ENCODE peak calls at places on chromosome 18, in five cellular contexts. V is prostate gland; T is right atrium auricular region; W is tibial artery; Q is CD8-positive, alpha-beta T cell. Y is an unnamed sample. For H3K4me1, the result is how much of the 10 kb centered on the place peaks cover.

GRCh38 chr18:40607741-40608140 is 1347.3 kb upstream of the PIK3C3 start:
- DNase-seq in Q (no peak), T (no peak), V (no peak), W (no peak), Y (no peak)

GRCh38 chr18:13480856-13481255 is 245.5 kb downstream of the FAM210A start:
- DNase-seq in Q (no peak), V (no peak), W (no peak), T (no peak), Y (no peak)

GRCh38 chr18:6406075-6406909 is 8.4 kb downstream of the L3MBTL4 start:
- DNase-seq in T (no peak), Q (no peak), W (peak), V (no peak), Y (no peak)

GRCh38 chr18:69935319-69936190 is 12.1 kb downstream of the CD226 start:
- DNase-seq in Q (peak), W (no peak), T (no peak), V (no peak), Y (no peak)

GRCh38 chr18:42192251-42193248 is 237.5 kb downstream of the PIK3C3 start:
- DNase-seq in V (no peak), W (no peak), Q (no peak), T (no peak), Y (no peak)

GRCh38 chr18:75200644-75201272 is 8.2 kb downstream of the PTGR3 start:
- DNase-seq in T (no peak), W (no peak), V (no peak), Q (no peak), Y (no peak)

GRCh38 chr18:29147944-29148343 is 971.0 kb upstream of the CDH2 start:
- DNase-seq in T (no peak), Q (no peak), W (no peak), V (no peak), Y (no peak)

GRCh38 chr18:25062720-25063119 is 289.2 kb downstream of the ZNF521 start:
- DNase-seq in V (no peak), Q (no peak), T (no peak), W (no peak), Y (no peak)

GRCh38 chr18:3710712-3711269 is 260.8 kb downstream of the TGIF1 start:
- DNase-seq in T (peak), Q (no peak), W (peak), V (peak), Y (peak)

GRCh38 chr18:77057043-77057442 is 75.5 kb downstream of the MBP start:
- DNase-seq in W (peak), V (no peak), T (no peak), Q (no peak), Y (no peak)

GRCh38 chr18:77056399-77057015 is 76.1 kb downstream of the MBP start:
- DNase-seq in W (no peak), Q (no peak), T (no peak), V (no peak), Y (no peak)

GRCh38 chr18:77059294-77059916 is 73.2 kb downstream of the MBP start:
- DNase-seq in T (no peak), Q (no peak), W (peak), V (no peak), Y (no peak)

GRCh38 chr18:77055429-77056310 is 76.9 kb downstream of the MBP start:
- DNase-seq in Q (no peak), W (no peak), T (no peak), V (no peak), Y (no peak)

DNA sequence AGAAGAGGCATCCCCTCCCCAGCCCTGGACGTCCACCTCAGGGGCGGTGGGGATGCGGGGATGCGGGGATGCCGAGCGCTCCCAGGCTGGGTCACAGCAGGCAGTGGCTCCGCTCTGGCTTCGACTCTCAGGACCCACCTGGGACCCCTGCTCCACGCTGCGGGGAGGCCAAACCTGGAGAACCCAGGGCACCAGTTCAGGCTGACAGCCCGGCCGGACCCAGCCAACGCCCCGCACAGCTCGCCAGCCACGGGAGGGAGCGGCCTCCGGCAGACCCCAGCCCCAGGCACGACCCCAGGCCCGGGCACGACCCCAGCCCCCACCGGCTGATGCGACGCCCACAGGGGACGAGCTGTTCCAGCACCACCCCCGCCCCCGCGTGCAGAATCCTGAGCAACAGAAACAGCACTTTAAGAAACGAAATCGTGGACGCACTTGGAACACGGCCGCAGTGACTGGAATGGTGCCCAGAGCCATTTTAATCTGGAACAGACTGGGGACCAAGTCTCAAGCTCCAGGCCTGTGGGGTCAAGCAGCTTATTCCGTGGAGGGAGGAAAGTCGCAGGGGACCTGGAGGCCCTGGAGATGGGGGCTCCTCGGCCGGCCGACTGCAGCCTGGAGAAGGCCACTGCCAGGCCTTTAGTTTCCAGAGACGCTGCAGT is 74.3 kb downstream of the MBP start:
- DNase-seq in W (peak), T (no peak), Q (no peak), V (no peak), Y (no peak)
- H3K4me1 ChIP-seq in W (under half), T (under half), Q (half or more), V (under half), Y (under half)

GRCh38 chr18:500556-501405 is at the start of gene COLEC12:
- DNase-seq in T (no peak), Q (no peak), W (no peak), V (peak), Y (peak)
- H3K27ac ChIP-seq in T (peak), Q (no peak), W (no peak), V (peak), Y (peak)

GRCh38 chr18:905307-905947 is 756 bp downstream of the ADCYAP1 start:
- DNase-seq in Q (no peak), T (no peak), W (no peak), V (no peak), Y (no peak)
- H3K4me3 ChIP-seq in Q (no peak), T (no peak), W (no peak), V (no peak), Y (no peak)

GRCh38 chr18:48944634-48945033 is 6.1 kb downstream of the SMAD7 start:
- DNase-seq in V (no peak), W (no peak), T (no peak), Q (no peak), Y (peak)

GRCh38 chr18:48942086-48942485 is 8.7 kb downstream of the SMAD7 start:
- DNase-seq in Q (no peak), T (no peak), V (no peak), W (no peak), Y (no peak)

GRCh38 chr18:48942554-48943261 is 8.1 kb downstream of the SMAD7 start:
- DNase-seq in Q (no peak), V (no peak), W (no peak), T (no peak), Y (peak)

GRCh38 chr18:48943333-48943732 is 7.4 kb downstream of the SMAD7 start:
- DNase-seq in T (no peak), W (no peak), V (no peak), Q (no peak), Y (no peak)

GRCh38 chr18:48943736-48944527 is 6.8 kb downstream of the SMAD7 start:
- DNase-seq in Q (no peak), W (no peak), T (no peak), V (no peak), Y (no peak)
- H3K4me1 ChIP-seq in Q (half or more), W (under half), T (under half), V (under half), Y (under half)

GRCh38 chr18:22021701-22022100 is 147.7 kb upstream of the GATA6 start:
- DNase-seq in Q (no peak), W (no peak), T (no peak), V (peak), Y (no peak)

GRCh38 chr18:22018366-22018765 is 151.0 kb upstream of the GATA6 start:
- DNase-seq in T (no peak), W (no peak), V (no peak), Q (no peak), Y (no peak)

GRCh38 chr18:22020127-22020866 is 149.1 kb upstream of the GATA6 start:
- DNase-seq in Q (no peak), V (no peak), T (no peak), W (no peak), Y (no peak)

GRCh38 chr18:22020867-22021370 is 148.5 kb upstream of the GATA6 start:
- DNase-seq in T (no peak), Q (no peak), W (no peak), V (no peak), Y (no peak)

GRCh38 chr18:22019193-22019592 is 150.2 kb upstream of the GATA6 start:
- DNase-seq in W (no peak), V (no peak), T (no peak), Q (no peak), Y (no peak)
- H3K27ac ChIP-seq in W (no peak), V (no peak), T (no peak), Q (no peak), Y (no peak)

Y was measured in lung.